ENCODE peak calls at places on chromosomes 16 and 17, in five cellular contexts. V, Z, L, Q and R are unnamed samples.

GRCh38 chr16:27444470-27444869 is 42.5 kb downstream of the IL21R start:
- DNase-seq in Q (no peak), L (no peak), V (peak; percentile 36), Z (no peak), R (no peak)

GRCh38 chr17:74623693-74624093 is at the start of gene CD300E:
- DNase-seq in L (no peak), Z (no peak), Q (no peak), V (no peak), R (no peak)

GRCh38 chr16:78844028-78844427 is 744.6 kb downstream of the WWOX start:
- DNase-seq in Q (no peak), L (no peak), Z (no peak), V (no peak), R (no peak)

GRCh38 chr16:59909262-59909661 is 1175.1 kb upstream of the GOT2 start:
- DNase-seq in V (no peak), L (no peak), Q (no peak), Z (no peak), R (no peak)

GRCh38 chr16:25390761-25391160 is 133.1 kb upstream of the ZKSCAN2 start:
- DNase-seq in Z (no peak), V (no peak), L (no peak), Q (no peak), R (no peak)

GRCh38 chr16:88746511-88746910 is 38.5 kb downstream of the PIEZO1 start:
- DNase-seq in V (no peak), L (no peak), Z (no peak), Q (no peak), R (no peak)

GRCh38 chr17:67575325-67575724 is 142.4 kb upstream of the NOL11 start:
- DNase-seq in V (no peak), L (no peak), Q (peak; percentile 74), Z (no peak), R (no peak)

GRCh38 chr16:2854700-2855309 is 3.2 kb downstream of the PRSS22 start:
- DNase-seq in V (no peak), Z (no peak), Q (no peak), L (no peak), R (no peak)

GRCh38 chr16:27470567-27471431 is 68.8 kb downstream of the IL21R start:
- DNase-seq in V (peak; percentile 76), L (no peak), Z (peak; percentile 88), Q (no peak), R (no peak)

GRCh38 chr16:53212899-53213235 is 158.1 kb downstream of the CHD9 start:
- DNase-seq in Z (no peak), V (no peak), Q (no peak), L (no peak), R (no peak)

GRCh38 chr16:30805056-30805369 is 18.0 kb upstream of the ZNF629 start:
- DNase-seq in V (no peak), Q (no peak), L (no peak), Z (no peak), R (no peak)

GRCh38 chr17:2691069-2691871 is 20.3 kb downstream of the CLUH start:
- DNase-seq in Z (no peak), V (no peak), Q (no peak), L (no peak), R (no peak)

GRCh38 chr16:85459529-85460251 is 153.4 kb upstream of the GSE1 start:
- DNase-seq in L (no peak), Q (no peak), Z (no peak), V (no peak), R (no peak)

GRCh38 chr17:17236295-17237025 is 508 bp downstream of the FLCN start:
- DNase-seq in Q (no peak), V (peak; percentile 55), L (no peak), Z (peak; percentile 26), R (no peak)

GRCh38 chr17:13600475-13601316 is 1.0 kb downstream of the HS3ST3A1 start:
- DNase-seq in L (no peak), V (peak; percentile 67), Z (no peak), Q (no peak), R (no peak)